ENCODE peak calls at places on chromosomes 2 and 18, in nine cellular contexts. C is H54; Y is sigmoid colon; Q is cerebellum; K is HEK293T; L is fibroblast of mammary gland; P is T-helper 9 cell; T is activated CD8-positive, alpha-beta memory T cell treated with anti-CD3 and anti-CD28 coated beads, Interleukin-2, amount 50 U/mL, for 4 hours; N is NCI-H1694 treated with DMSO at 0.1 percent for 48 hours. W is an unnamed sample.
A peak's percentile ranks its signal among the peaks of the same experiment; 100 is the strongest.

GRCh38 chr2:110829413-110830146 is 97.2 kb downstream of the ACOXL start:
- DNase-seq in N (no peak), T (no peak), Q (no peak), Y (no peak), K (no peak), L (no peak), C (no peak), P (no peak), W (no peak)

GRCh38 chr18:61896767-61897166 is 4.0 kb upstream of the RNF152 start:
- DNase-seq in Q (peak; percentile 91), N (no peak), T (no peak), P (no peak), L (peak; percentile 76), C (peak; percentile 46), K (no peak), Y (peak; percentile 90), W (peak; percentile 33)

GRCh38 chr2:221203138-221203537 is 369.0 kb downstream of the EPHA4 start:
- DNase-seq in Q (no peak), K (no peak), P (no peak), T (no peak), L (no peak), C (no peak), Y (no peak), N (no peak), W (no peak)

GRCh38 chr2:68799138-68799537 is 64.5 kb downstream of the ARHGAP25 start:
- DNase-seq in P (no peak), L (no peak), Y (no peak), T (no peak), K (no peak), Q (no peak), N (no peak), C (no peak), W (no peak)

GRCh38 chr2:156340818-156341481 is 8.4 kb upstream of the NR4A2 start:
- DNase-seq in P (no peak), K (no peak), L (peak; percentile 71), N (peak; percentile 75), Q (no peak), C (no peak), Y (no peak), T (peak; percentile 34), W (no peak)

GRCh38 chr18:3209859-3210569 is 9.8 kb downstream of the MYOM1 start:
- DNase-seq in N (no peak), Q (no peak), L (no peak), T (no peak), C (no peak), P (no peak), K (no peak), Y (no peak), W (no peak)

GRCh38 chr2:129906861-129907235 is 72.6 kb upstream of the RAB6C start:
- DNase-seq in T (no peak), P (no peak), K (no peak), C (no peak), Y (no peak), Q (no peak), N (no peak), L (no peak), W (no peak)

GRCh38 chr2:16665746-16666452 is at the start of gene CYRIA:
- DNase-seq in K (peak; percentile 57), Q (peak; percentile 65), Y (peak; percentile 81), L (no peak), N (no peak), T (peak; percentile 40), P (peak; percentile 20), C (peak; percentile 45), W (peak; percentile 74)

GRCh38 chr2:218501665-218502064 is 66.5 kb downstream of the USP37 start:
- DNase-seq in Y (no peak), C (no peak), P (no peak), N (no peak), K (no peak), L (peak; percentile 34), T (no peak), Q (no peak), W (peak; percentile 59)

GRCh38 chr2:54579682-54580349 is 123.7 kb downstream of the SPTBN1 start:
- DNase-seq in L (no peak), Y (no peak), T (no peak), K (no peak), C (no peak), Q (no peak), N (no peak), P (no peak), W (no peak)

GRCh38 chr2:20443276-20443920 is 3.5 kb upstream of the RHOB start:
- DNase-seq in P (no peak), Q (peak; percentile 63), N (peak; percentile 87), C (no peak), K (no peak), T (no peak), L (peak; percentile 73), Y (peak; percentile 79), W (peak; percentile 40)

GRCh38 chr2:112692914-112693313 is 27.9 kb upstream of the NT5DC4 start:
- DNase-seq in K (no peak), P (no peak), N (no peak), T (no peak), Y (peak; percentile 40), Q (no peak), C (no peak), L (no peak), W (no peak)

GRCh38 chr2:130791617-130791939 is 36.2 kb downstream of the AMER3 start:
- DNase-seq in Q (no peak), P (no peak), L (no peak), Y (no peak), T (no peak), N (no peak), K (no peak), C (no peak), W (no peak)

GRCh38 chr2:228798931-228799588 is 472.0 kb downstream of the PID1 start:
- DNase-seq in Y (no peak), N (no peak), Q (no peak), K (no peak), C (no peak), T (no peak), L (peak; percentile 2), P (no peak), W (peak; percentile 5)

W was measured in GM03348.